ENCODE peak calls at places on chromosomes 4 and X, in seven cellular contexts. Q, K, O, J, L, I and X are unnamed samples.

GRCh38 chrX:12702509-12703091 is 88.6 kb upstream of the PRPS2 start:
- DNase-seq in K (no peak), I (peak), O (no peak), J (no peak), L (peak), Q (no peak), X (no peak)

GRCh38 chrX:51507551-51507950 is 11.2 kb upstream of the NUDT11 start:
- DNase-seq in Q (no peak), K (no peak), I (no peak), O (no peak), L (no peak), J (no peak), X (no peak)

GRCh38 chrX:11792461-11793421 is 34.7 kb downstream of the MSL3 start:
- DNase-seq in I (peak), O (peak), J (no peak), Q (no peak), L (no peak), K (no peak), X (no peak)

GRCh38 chr4:74097631-74098550 is 1.1 kb downstream of the CXCL2 start:
- DNase-seq in L (no peak), K (no peak), I (no peak), J (no peak), Q (no peak), O (no peak), X (no peak)

GRCh38 chr4:66014146-66014765 is 344.0 kb upstream of the EPHA5 start:
- DNase-seq in L (no peak), I (no peak), J (no peak), K (no peak), O (no peak), Q (no peak), X (no peak)

GRCh38 chr4:5965225-5965624 is 53.0 kb downstream of the C4orf50 start:
- DNase-seq in I (no peak), K (no peak), O (no peak), J (no peak), Q (no peak), L (no peak), X (no peak)

GRCh38 chr4:39931441-39931901 is 46.2 kb downstream of the PDS5A start:
- DNase-seq in J (no peak), I (no peak), Q (no peak), K (no peak), O (no peak), L (no peak), X (no peak)

GRCh38 chr4:166019441-166019840 is 146.4 kb downstream of the TLL1 start:
- DNase-seq in O (no peak), L (no peak), J (no peak), I (no peak), K (no peak), Q (no peak), X (no peak)

GRCh38 chr4:182385897-182386296 is 142.7 kb downstream of the TENM3 start:
- DNase-seq in J (no peak), Q (no peak), K (no peak), I (no peak), O (no peak), L (no peak), X (no peak)

GRCh38 chrX:129876734-129877395 is 29.1 kb upstream of the UTP14A start:
- DNase-seq in L (no peak), O (no peak), K (peak), Q (no peak), I (no peak), J (no peak), X (peak)